ENCODE peak calls at places on chromosomes 2 and 18, in five cellular contexts. One of them, this sample, is unnamed.

GRCh38 chr2:41600460-41600859 is 447.4 kb upstream of the PKDCC start:
- DNase-seq in HFFc6: no peak
- DNase-seq in fibroblast of villous mesenchyme: no peak
- DNase-seq in fibroblast of mammary gland: peak; percentile 39
- DNase-seq in AG10803: no peak
- DNase-seq in this sample: no peak

GRCh38 chr2:199484927-199485326 is 27.2 kb upstream of the SATB2 start:
- DNase-seq in HFFc6: peak; percentile 18
- DNase-seq in fibroblast of villous mesenchyme: no peak
- DNase-seq in fibroblast of mammary gland: no peak
- DNase-seq in AG10803: peak; percentile 26
- DNase-seq in this sample: peak; percentile 29

GRCh38 chr18:48545690-48546365 is 7.0 kb downstream of the CTIF start:
- DNase-seq in HFFc6: peak; percentile 83
- DNase-seq in fibroblast of villous mesenchyme: peak; percentile 80
- DNase-seq in fibroblast of mammary gland: peak; percentile 56
- DNase-seq in AG10803: peak; percentile 88
- DNase-seq in this sample: peak; percentile 27

GRCh38 chr2:128304715-128305554 is 13.7 kb downstream of the HS6ST1 start:
- DNase-seq in HFFc6: peak; percentile 92
- DNase-seq in fibroblast of villous mesenchyme: peak; percentile 99
- DNase-seq in fibroblast of mammary gland: peak; percentile 99
- DNase-seq in AG10803: peak; percentile 96
- DNase-seq in this sample: peak; percentile 100

GRCh38 chr18:80147037-80147417 is 38.0 kb downstream of the ADNP2 start:
- DNase-seq in HFFc6: no peak
- DNase-seq in fibroblast of villous mesenchyme: no peak
- DNase-seq in fibroblast of mammary gland: no peak
- DNase-seq in AG10803: no peak
- DNase-seq in this sample: no peak

GRCh38 chr18:55264108-55264507 is 304.8 kb upstream of the CCDC68 start:
- DNase-seq in HFFc6: no peak
- DNase-seq in fibroblast of villous mesenchyme: no peak
- DNase-seq in fibroblast of mammary gland: no peak
- DNase-seq in AG10803: no peak
- DNase-seq in this sample: no peak

GRCh38 chr2:20959252-20959651 is 84.6 kb downstream of the APOB start:
- DNase-seq in HFFc6: no peak
- DNase-seq in fibroblast of villous mesenchyme: no peak
- DNase-seq in fibroblast of mammary gland: no peak
- DNase-seq in AG10803: no peak
- DNase-seq in this sample: no peak

GRCh38 chr2:181573140-181573736 is 83.7 kb downstream of the CERKL start:
- DNase-seq in HFFc6: peak; percentile 44
- DNase-seq in fibroblast of villous mesenchyme: peak; percentile 37
- DNase-seq in fibroblast of mammary gland: peak; percentile 57
- DNase-seq in AG10803: peak; percentile 33
- DNase-seq in this sample: peak; percentile 53

GRCh38 chr18:9047715-9048114 is 54.8 kb upstream of the NDUFV2 start:
- DNase-seq in HFFc6: no peak
- DNase-seq in fibroblast of villous mesenchyme: no peak
- DNase-seq in fibroblast of mammary gland: no peak
- DNase-seq in AG10803: no peak
- DNase-seq in this sample: no peak

GRCh38 chr2:43026451-43027102 is 199.8 kb downstream of the ZFP36L2 start:
- DNase-seq in HFFc6: no peak
- DNase-seq in fibroblast of villous mesenchyme: no peak
- DNase-seq in fibroblast of mammary gland: no peak
- DNase-seq in AG10803: no peak
- DNase-seq in this sample: no peak

DNA sequence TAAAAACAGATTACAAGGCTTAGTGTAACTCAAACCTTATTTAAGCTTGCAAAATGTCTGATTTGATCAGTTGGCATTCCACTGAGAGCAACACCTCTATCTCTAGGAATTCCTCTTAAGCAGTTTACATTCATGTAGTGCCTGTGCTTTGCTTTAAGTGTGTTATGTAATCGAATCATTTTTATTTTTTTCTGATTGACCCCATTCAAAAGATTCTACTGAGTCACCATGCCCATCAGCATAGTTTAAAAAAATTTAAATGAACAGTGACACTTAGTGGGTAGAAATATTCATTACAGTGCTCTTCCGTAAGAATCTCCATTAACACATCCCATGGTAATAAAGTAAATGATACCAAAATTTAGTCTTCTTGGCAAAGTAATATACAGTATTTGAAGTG is 67.8 kb upstream of the SLC4A10 start:
- DNase-seq in HFFc6: no peak
- DNase-seq in fibroblast of villous mesenchyme: peak; percentile 6
- DNase-seq in fibroblast of mammary gland: peak; percentile 2
- DNase-seq in AG10803: no peak
- DNase-seq in this sample: peak; percentile 11
- TF ChIP-seq CTCF in HFFc6: peak; percentile 38
- TF ChIP-seq CTCF in fibroblast of villous mesenchyme: no peak
- TF ChIP-seq CTCF in fibroblast of mammary gland: no peak
- TF ChIP-seq CTCF in AG10803: no peak
- TF ChIP-seq CTCF in this sample: no peak

GRCh38 chr2:118847447-118848172 is at the start of gene EN1:
- DNase-seq in HFFc6: no peak
- DNase-seq in fibroblast of villous mesenchyme: no peak
- DNase-seq in fibroblast of mammary gland: peak; percentile 96
- DNase-seq in AG10803: peak; percentile 96
- DNase-seq in this sample: no peak

GRCh38 chr2:118845843-118846666 is 1.4 kb downstream of the EN1 start:
- DNase-seq in HFFc6: no peak
- DNase-seq in fibroblast of villous mesenchyme: no peak
- DNase-seq in fibroblast of mammary gland: no peak
- DNase-seq in AG10803: peak; percentile 54
- DNase-seq in this sample: no peak

GRCh38 chr2:118845005-118845842 is 2.2 kb downstream of the EN1 start:
- DNase-seq in HFFc6: no peak
- DNase-seq in fibroblast of villous mesenchyme: no peak
- DNase-seq in fibroblast of mammary gland: no peak
- DNase-seq in AG10803: no peak
- DNase-seq in this sample: no peak

GRCh38 chr2:118848381-118849225 is 1.2 kb upstream of the EN1 start:
- DNase-seq in HFFc6: no peak
- DNase-seq in fibroblast of villous mesenchyme: no peak
- DNase-seq in fibroblast of mammary gland: no peak
- DNase-seq in AG10803: no peak
- DNase-seq in this sample: no peak

GRCh38 chr2:118846667-118847446 is 591 bp downstream of the EN1 start:
- DNase-seq in HFFc6: no peak
- DNase-seq in fibroblast of villous mesenchyme: no peak
- DNase-seq in fibroblast of mammary gland: peak; percentile 53
- DNase-seq in AG10803: peak; percentile 60
- DNase-seq in this sample: no peak
- TF ChIP-seq CTCF in HFFc6: no peak
- TF ChIP-seq CTCF in fibroblast of villous mesenchyme: no peak
- TF ChIP-seq CTCF in fibroblast of mammary gland: no peak
- TF ChIP-seq CTCF in AG10803: no peak
- TF ChIP-seq CTCF in this sample: no peak

DNA sequence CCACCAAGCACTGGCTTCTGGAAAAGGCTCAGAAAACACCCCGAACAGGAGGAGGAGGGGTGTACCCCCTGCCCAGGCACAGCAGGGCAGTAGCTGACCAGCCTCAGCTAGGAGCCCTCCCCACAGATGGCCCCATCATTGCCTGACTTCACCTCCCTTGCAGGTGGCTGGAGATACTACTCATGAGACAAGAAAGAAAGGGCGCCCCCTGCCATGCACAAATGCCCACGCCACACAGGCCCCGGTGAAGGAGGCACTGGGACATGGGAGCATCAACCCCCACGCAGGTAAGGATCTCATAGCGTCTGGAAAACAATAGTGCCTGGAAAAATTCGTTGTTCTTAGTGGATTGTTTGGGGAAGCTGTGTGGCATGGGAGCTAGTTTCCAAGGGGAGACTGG is 240.6 kb downstream of the TFCP2L1 start:
- DNase-seq in HFFc6: no peak
- DNase-seq in fibroblast of villous mesenchyme: no peak
- DNase-seq in fibroblast of mammary gland: no peak
- DNase-seq in AG10803: no peak
- DNase-seq in this sample: peak; percentile 20
- TF ChIP-seq CTCF in HFFc6: peak; percentile 29
- TF ChIP-seq CTCF in fibroblast of villous mesenchyme: peak; percentile 29
- TF ChIP-seq CTCF in fibroblast of mammary gland: peak; percentile 27
- TF ChIP-seq CTCF in AG10803: no peak
- TF ChIP-seq CTCF in this sample: no peak

GRCh38 chr2:188576006-188576405 is 284.3 kb downstream of the GULP1 start:
- DNase-seq in HFFc6: no peak
- DNase-seq in fibroblast of villous mesenchyme: no peak
- DNase-seq in fibroblast of mammary gland: no peak
- DNase-seq in AG10803: no peak
- DNase-seq in this sample: no peak

GRCh38 chr2:188577231-188577630 is 285.6 kb downstream of the GULP1 start:
- DNase-seq in HFFc6: no peak
- DNase-seq in fibroblast of villous mesenchyme: peak; percentile 45
- DNase-seq in fibroblast of mammary gland: no peak
- DNase-seq in AG10803: peak; percentile 68
- DNase-seq in this sample: no peak

GRCh38 chr2:188582206-188582605 is 290.5 kb downstream of the GULP1 start:
- DNase-seq in HFFc6: no peak
- DNase-seq in fibroblast of villous mesenchyme: no peak
- DNase-seq in fibroblast of mammary gland: peak; percentile 53
- DNase-seq in AG10803: peak; percentile 20
- DNase-seq in this sample: no peak

GRCh38 chr2:188576657-188577056 is 285.0 kb downstream of the GULP1 start:
- DNase-seq in HFFc6: no peak
- DNase-seq in fibroblast of villous mesenchyme: no peak
- DNase-seq in fibroblast of mammary gland: peak; percentile 74
- DNase-seq in AG10803: peak; percentile 81
- DNase-seq in this sample: no peak

DNA sequence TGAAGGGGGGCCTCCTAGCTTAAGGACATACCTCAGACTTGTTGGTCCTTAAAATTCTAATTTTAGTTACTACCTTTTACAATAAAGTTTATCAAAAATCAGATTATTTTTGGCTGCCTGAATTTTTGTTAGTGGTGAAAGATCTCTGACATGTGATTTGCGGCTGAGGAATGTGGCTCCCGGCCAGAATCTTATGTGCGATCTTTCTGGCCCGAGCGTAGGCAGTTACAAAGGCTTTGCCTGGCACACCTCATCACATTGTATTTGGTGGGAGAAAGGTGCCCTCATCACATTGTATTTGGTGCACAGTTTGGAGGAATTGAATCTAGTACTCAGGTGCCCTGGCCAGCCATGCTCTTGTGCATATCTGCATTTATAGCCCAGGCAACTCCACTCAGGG is 289.1 kb downstream of the GULP1 start:
- DNase-seq in HFFc6: no peak
- DNase-seq in fibroblast of villous mesenchyme: no peak
- DNase-seq in fibroblast of mammary gland: no peak
- DNase-seq in AG10803: no peak
- DNase-seq in this sample: no peak
- TF ChIP-seq CTCF in HFFc6: no peak
- TF ChIP-seq CTCF in fibroblast of villous mesenchyme: no peak
- TF ChIP-seq CTCF in fibroblast of mammary gland: no peak
- TF ChIP-seq CTCF in AG10803: no peak
- TF ChIP-seq CTCF in this sample: no peak

This sample was measured in MCF 10A.